ENCODE peak calls at places on chromosomes 16 and 17, in eight cellular contexts. U is choroid plexus epithelial cell, G is OCI-LY7, E is K562, B is astrocyte of the spinal cord, W is hepatocyte, V is PC-9, S is Peyer's patch. J is an unnamed sample.

GRCh38 chr17:43312011-43312410 is 78.2 kb upstream of the RNU2-1 start:
- DNase-seq in B (no peak), G (no peak), U (no peak), V (no peak), S (no peak), E (no peak), W (no peak), J (no peak)

GRCh38 chr17:60160829-60161501 is 11.2 kb downstream of the CA4 start:
- DNase-seq in E (peak; percentile 7), U (no peak), W (no peak), V (no peak), B (no peak), G (no peak), S (no peak), J (no peak)

GRCh38 chr16:28304214-28304613 is 11.9 kb downstream of the SBK1 start:
- DNase-seq in S (no peak), U (peak; percentile 60), E (peak; percentile 79), G (no peak), W (peak; percentile 63), V (no peak), B (peak; percentile 23), J (no peak)

GRCh38 chr17:42155614-42156045 is 841 bp upstream of the RAB5C start:
- DNase-seq in G (no peak), B (no peak), W (no peak), E (no peak), S (no peak), V (no peak), U (peak; percentile 23), J (no peak)

GRCh38 chr16:381788-382717 is at the start of gene PGAP6:
- DNase-seq in G (peak; percentile 83), W (peak; percentile 89), E (peak; percentile 93), V (no peak), U (no peak), B (no peak), S (peak; percentile 86), J (peak; percentile 77)

GRCh38 chr16:20822451-20823128 is 16.3 kb downstream of the REXO5 start:
- DNase-seq in U (no peak), V (no peak), G (no peak), S (no peak), B (no peak), E (no peak), W (no peak), J (no peak)

GRCh38 chr17:57761887-57762286 is 16.8 kb upstream of the CCDC182 start:
- DNase-seq in S (no peak), E (no peak), W (no peak), V (no peak), G (no peak), B (no peak), U (no peak), J (no peak)

GRCh38 chr17:17173921-17174320 is 32.2 kb downstream of the PLD6 start:
- DNase-seq in E (no peak), U (no peak), W (no peak), S (no peak), V (no peak), B (no peak), G (no peak), J (no peak)

GRCh38 chr17:74954665-74955421 is 17.7 kb downstream of the HID1 start:
- DNase-seq in U (no peak), V (no peak), E (no peak), W (no peak), G (peak; percentile 47), B (no peak), S (no peak), J (no peak)

GRCh38 chr17:6544011-6544370 is 12.4 kb downstream of the PITPNM3 start:
- DNase-seq in W (no peak), G (no peak), E (no peak), B (no peak), S (no peak), U (no peak), V (no peak), J (no peak)

GRCh38 chr16:28205974-28206373 is 5.8 kb downstream of the XPO6 start:
- DNase-seq in B (no peak), U (no peak), G (no peak), V (no peak), E (no peak), S (no peak), W (no peak), J (no peak)

GRCh38 chr17:79976451-79976850 is 59.2 kb downstream of the TBC1D16 start:
- DNase-seq in S (no peak), U (no peak), E (no peak), B (no peak), G (no peak), W (no peak), V (no peak), J (no peak)

GRCh38 chr17:81494984-81495383 is 17.6 kb downstream of the ACTG1 start:
- DNase-seq in G (peak; percentile 65), U (peak; percentile 62), E (peak; percentile 40), V (no peak), W (no peak), S (no peak), B (no peak), J (no peak)

GRCh38 chr16:4511441-4512082 is 27.0 kb downstream of the CDIP1 start:
- DNase-seq in U (peak; percentile 62), G (peak; percentile 40), B (peak; percentile 26), V (peak; percentile 64), W (peak; percentile 75), S (peak; percentile 72), E (peak; percentile 57), J (no peak)

GRCh38 chr17:37488009-37488604 is 1.6 kb upstream of the DUSP14 start:
- DNase-seq in E (peak; percentile 50), B (peak; percentile 95), G (no peak), U (peak; percentile 98), V (peak; percentile 94), S (no peak), W (peak; percentile 78), J (peak; percentile 92)

GRCh38 chr17:16926591-16927451 is 45.1 kb downstream of the TNFRSF13B start:
- DNase-seq in G (no peak), V (no peak), B (no peak), U (peak; percentile 33), E (no peak), W (no peak), S (peak; percentile 29), J (no peak)

GRCh38 chr17:75465039-75465438 is 8.6 kb downstream of the TMEM94 start:
- DNase-seq in E (no peak), W (no peak), G (no peak), U (no peak), S (no peak), B (no peak), V (no peak), J (no peak)

DNA sequence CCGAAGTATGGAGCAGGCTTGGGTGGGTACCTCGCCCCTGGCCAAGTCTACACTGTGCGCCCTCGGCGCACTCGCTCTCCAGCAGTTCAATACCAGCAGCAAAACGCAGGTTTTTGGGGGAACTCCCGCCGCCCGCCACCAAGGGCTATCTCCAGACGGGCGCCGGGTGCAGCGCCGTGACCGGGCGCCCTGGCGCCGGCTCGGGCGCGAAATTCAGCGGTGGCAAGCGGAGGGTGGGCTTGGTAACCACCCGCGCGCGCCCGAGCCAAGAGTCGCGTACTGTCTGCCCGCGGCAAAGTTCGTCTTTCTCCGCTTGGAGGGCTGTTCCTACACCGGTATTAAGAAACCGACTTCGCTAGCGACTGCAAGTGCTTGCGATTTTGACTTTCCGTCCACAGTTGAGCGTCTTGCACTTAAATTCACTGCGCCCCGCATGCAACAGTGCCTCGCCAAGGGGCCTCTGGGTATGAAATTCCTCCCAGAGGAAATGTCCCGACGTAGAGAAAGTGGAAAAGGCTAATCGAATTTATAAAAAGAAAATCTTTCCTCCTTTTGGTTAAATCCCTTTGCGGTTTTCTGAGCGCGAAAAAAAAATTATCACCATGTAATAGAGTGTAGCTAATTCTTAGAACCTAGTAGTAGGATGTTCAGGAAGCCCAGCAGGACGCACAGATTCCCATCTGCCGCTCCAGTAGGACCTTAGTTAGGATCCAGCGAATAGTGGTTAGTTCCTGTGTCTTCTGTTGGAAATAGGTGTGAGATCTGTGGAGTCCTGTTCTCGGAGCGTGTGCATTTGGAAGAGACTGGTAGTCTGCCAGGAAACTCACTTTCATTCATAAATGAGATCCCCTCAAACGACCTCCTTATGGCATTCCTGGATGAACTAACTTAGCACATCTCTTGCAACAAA is 5.1 kb upstream of the SALL1 start:
- DNase-seq in G (no peak), B (peak; percentile 74), E (no peak), W (peak; percentile 26), V (no peak), S (no peak), U (no peak), J (peak; percentile 44)
- H3K4me3 ChIP-seq in G (no peak overlapping the region), B (peak overlapping the region; percentile 82), E (no peak overlapping the region), W (peak overlapping the region; percentile 36), V (no peak overlapping the region), S (peak overlapping the region; percentile 34), U (no peak overlapping the region), J (peak overlapping the region; percentile 92)

GRCh38 chr17:40033339-40033738 is 18.1 kb downstream of the CSF3 start:
- DNase-seq in U (no peak), V (no peak), E (no peak), B (no peak), G (no peak), S (no peak), W (no peak), J (no peak)
- TF ChIP-seq CTCF in U (no peak), V (no peak), E (no peak), B (no peak), G (no peak), S (no peak), W (no peak), J (no peak)

DNA sequence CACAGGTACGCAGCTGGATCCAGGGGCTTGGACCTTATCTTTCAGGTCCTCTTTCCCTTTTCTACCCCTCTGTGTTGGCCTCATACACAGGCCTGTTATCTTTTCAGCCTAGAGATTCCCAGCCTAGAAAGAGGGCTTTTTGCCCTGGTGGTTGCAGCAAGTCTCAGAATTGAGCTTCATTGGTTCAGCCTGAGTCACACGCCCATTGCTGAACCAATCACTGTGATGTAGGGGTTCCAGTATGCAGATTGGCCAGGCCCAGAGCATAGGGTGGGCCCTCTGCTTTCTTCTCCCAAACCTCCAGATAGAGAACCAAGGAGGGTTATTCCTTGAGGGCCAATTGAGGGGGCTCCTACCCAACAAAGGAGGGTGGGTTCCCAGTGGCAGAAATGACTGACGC is 32.8 kb downstream of the GPT2 start:
- DNase-seq in U (peak; percentile 20), E (peak; percentile 54), W (no peak), G (peak; percentile 37), V (no peak), S (no peak), B (no peak), J (no peak)
- H3K4me3 ChIP-seq in U (no peak overlapping the region), E (no peak overlapping the region), W (no peak overlapping the region), G (no peak overlapping the region), V (no peak overlapping the region), S (no peak overlapping the region), B (no peak overlapping the region), J (no peak overlapping the region)

GRCh38 chr17:78692460-78693010 is 89.5 kb downstream of the CYTH1 start:
- DNase-seq in W (no peak), S (no peak), U (no peak), V (no peak), G (no peak), E (no peak), B (no peak), J (no peak)

GRCh38 chr17:78697122-78697845 is 84.8 kb downstream of the CYTH1 start:
- DNase-seq in E (no peak), S (no peak), U (no peak), V (no peak), W (no peak), G (no peak), B (peak; percentile 69), J (peak; percentile 46)

GRCh38 chr17:78693346-78694083 is 88.6 kb downstream of the CYTH1 start:
- DNase-seq in W (no peak), V (no peak), B (no peak), E (no peak), S (no peak), G (no peak), U (no peak), J (no peak)

GRCh38 chr17:78696016-78696992 is 85.8 kb downstream of the CYTH1 start:
- DNase-seq in E (no peak), V (no peak), B (no peak), S (no peak), G (no peak), U (no peak), W (no peak), J (no peak)

GRCh38 chr17:78694805-78695531 is 87.1 kb downstream of the CYTH1 start:
- DNase-seq in S (no peak), E (no peak), U (no peak), V (no peak), B (no peak), W (no peak), G (no peak), J (no peak)
- TF ChIP-seq CTCF in S (no peak), E (no peak), U (no peak), V (no peak), B (no peak), W (no peak), G (no peak), J (no peak)